ENCODE peak calls at places on chromosome 21, in ten cellular contexts. E, O, A, F, P, X, M, T, Z and G are unnamed samples.
A peak's percentile ranks its signal among the peaks of the same experiment; 100 is the strongest.

GRCh38 chr21:45479691-45480675 is 62.3 kb downstream of the SLC19A1 start:
- DNase-seq in P (no peak), Z (no peak), A (no peak), O (no peak), T (no peak), F (no peak), X (no peak), M (no peak), E (no peak), G (no peak)

GRCh38 chr21:15001773-15002647 is 62.8 kb downstream of the NRIP1 start:
- DNase-seq in Z (no peak), T (no peak), A (no peak), X (no peak), P (peak; percentile 31), E (no peak), O (no peak), F (no peak), M (no peak), G (no peak)

GRCh38 chr21:40850071-40850470 is 3.1 kb upstream of the DSCAM start:
- DNase-seq in O (no peak), X (no peak), A (no peak), Z (no peak), M (no peak), E (no peak), P (no peak), T (no peak), F (no peak), G (no peak)

GRCh38 chr21:42299324-42300044 is 15.7 kb downstream of the TFF3 start:
- DNase-seq in P (no peak), X (no peak), M (no peak), E (no peak), A (no peak), F (no peak), T (no peak), O (no peak), Z (no peak), G (no peak)

GRCh38 chr21:15441999-15442398 is 287.8 kb upstream of the USP25 start:
- DNase-seq in M (no peak), A (no peak), P (no peak), T (no peak), X (no peak), Z (no peak), E (no peak), O (no peak), F (no peak), G (no peak)

GRCh38 chr21:42864286-42864685 is 15.1 kb downstream of the WDR4 start:
- DNase-seq in F (no peak), P (no peak), A (no peak), T (no peak), X (no peak), Z (no peak), E (no peak), M (no peak), O (no peak), G (no peak)

GRCh38 chr21:44914176-44914874 is 6.4 kb downstream of the ITGB2 start:
- DNase-seq in O (no peak), M (no peak), P (peak; percentile 69), Z (no peak), F (no peak), A (no peak), E (no peak), T (no peak), X (no peak), G (no peak)

GRCh38 chr21:16821588-16821987 is 691.3 kb upstream of the CXADR start:
- DNase-seq in M (no peak), F (no peak), X (no peak), E (no peak), O (no peak), T (no peak), Z (no peak), A (no peak), P (no peak), G (no peak)

GRCh38 chr21:43692949-43693348 is 26.0 kb upstream of the PDXK start:
- DNase-seq in T (no peak), E (no peak), Z (no peak), O (no peak), M (no peak), X (no peak), F (no peak), A (no peak), P (no peak), G (no peak)

GRCh38 chr21:29343517-29343916 is 44.8 kb downstream of the BACH1 start:
- DNase-seq in P (no peak), A (peak; percentile 73), O (no peak), E (no peak), F (no peak), M (no peak), Z (no peak), X (no peak), T (no peak), G (no peak)

GRCh38 chr21:29338256-29338655 is 39.5 kb downstream of the BACH1 start:
- DNase-seq in P (no peak), O (no peak), M (no peak), E (no peak), A (no peak), X (no peak), F (no peak), T (no peak), Z (no peak), G (no peak)

GRCh38 chr21:29340228-29340627 is 41.5 kb downstream of the BACH1 start:
- DNase-seq in P (no peak), F (no peak), E (no peak), X (no peak), M (no peak), T (no peak), Z (no peak), O (no peak), A (no peak), G (no peak)

GRCh38 chr21:29346281-29346680 is 47.6 kb downstream of the BACH1 start:
- DNase-seq in P (no peak), E (no peak), O (no peak), A (no peak), F (no peak), T (no peak), X (no peak), M (no peak), Z (no peak), G (no peak)

GRCh38 chr21:29342394-29342957 is 43.8 kb downstream of the BACH1 start:
- DNase-seq in Z (peak; percentile 72), P (peak; percentile 55), A (peak; percentile 69), M (no peak), T (no peak), E (no peak), F (no peak), O (peak; percentile 89), X (no peak), G (no peak)
- TF ChIP-seq CTCF in Z (no peak), P (no peak), A (peak; percentile 7), M (no peak), T (no peak), E (no peak), F (no peak), O (no peak), X (no peak), G (no peak)

DNA sequence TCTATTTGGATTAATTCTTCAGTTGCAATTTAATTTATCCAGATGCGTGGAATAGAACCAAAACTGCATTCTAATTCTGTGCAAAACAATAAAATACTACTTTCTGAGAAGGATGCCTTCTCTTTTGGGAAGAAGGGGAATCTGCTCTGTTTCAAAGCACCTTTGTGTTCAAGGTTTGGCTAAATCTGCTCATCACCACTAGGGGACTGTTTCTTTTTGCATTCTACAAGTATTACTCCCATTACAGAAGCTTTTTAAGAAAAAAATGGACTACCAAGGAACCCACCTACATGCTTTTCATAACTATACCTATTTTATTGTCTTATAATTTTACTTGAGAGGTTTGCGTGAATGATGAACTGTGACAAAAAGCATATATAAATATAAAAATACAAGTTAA is 18.2 kb downstream of the MRPS6 start:
- DNase-seq in X (no peak), E (no peak), Z (no peak), O (no peak), P (no peak), T (no peak), A (no peak), F (no peak), M (no peak), G (no peak)
- TF ChIP-seq CTCF in X (peak; percentile 43), E (peak; percentile 23), Z (peak; percentile 29), O (no peak), P (no peak), T (no peak), A (peak; percentile 74), F (peak; percentile 53), M (peak; percentile 55), G (peak; percentile 71)

GRCh38 chr21:26565546-26565945 is 7.5 kb downstream of the CYYR1 start:
- DNase-seq in O (no peak), E (no peak), P (no peak), X (no peak), M (no peak), T (no peak), A (no peak), Z (no peak), F (no peak), G (no peak)

GRCh38 chr21:26565105-26565504 is 8.0 kb downstream of the CYYR1 start:
- DNase-seq in O (no peak), M (no peak), Z (no peak), E (no peak), F (no peak), T (no peak), X (no peak), A (no peak), P (no peak), G (no peak)

DNA sequence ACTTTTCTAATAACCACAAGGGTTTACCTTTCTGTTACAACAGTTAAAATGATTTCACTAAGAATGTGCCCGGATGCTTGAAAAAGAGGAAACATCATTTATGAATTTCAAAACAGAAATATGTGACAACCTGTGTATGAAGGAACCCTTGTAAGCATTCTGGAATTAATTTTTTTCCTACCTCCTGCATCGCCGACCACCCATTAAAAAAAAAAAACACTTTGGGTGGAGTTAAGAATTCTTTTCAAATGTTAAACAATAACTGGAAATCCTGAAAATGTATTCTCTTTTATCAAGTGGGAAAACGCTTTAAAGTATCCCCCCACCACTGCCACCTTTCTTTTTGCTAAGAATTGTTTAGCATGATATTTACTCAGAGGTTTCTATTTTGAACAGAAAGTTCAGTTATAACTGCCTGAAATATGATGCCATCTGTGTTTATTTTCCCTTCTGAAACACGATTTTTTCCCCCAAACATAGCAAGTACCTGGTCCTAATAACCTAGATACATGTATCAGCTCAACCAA is 9.0 kb downstream of the CYYR1 start:
- DNase-seq in O (no peak), A (no peak), E (no peak), M (no peak), T (no peak), P (no peak), Z (no peak), X (no peak), F (no peak), G (no peak)
- TF ChIP-seq CTCF in O (no peak), A (no peak), E (no peak), M (no peak), T (no peak), P (no peak), Z (no peak), X (no peak), F (no peak), G (no peak)

GRCh38 chr21:21324297-21324696 is 326.1 kb downstream of the NCAM2 start:
- DNase-seq in F (no peak), P (no peak), O (no peak), Z (no peak), X (no peak), M (no peak), T (peak; percentile 17), A (no peak), E (no peak), G (no peak)
- TF ChIP-seq CTCF in F (peak; percentile 28), P (no peak), O (no peak), Z (no peak), X (no peak), M (no peak), T (no peak), A (peak; percentile 30), E (no peak), G (no peak)